ENCODE peak calls at places on chromosomes 7 and 10, in nine cellular contexts. G is prostate gland, L is adrenal gland, C is esophagus muscularis mucosa, V is stomach, W is IMR-90, J is right lobe of liver, K is vagina, U is HCT116. H is an unnamed sample.

GRCh38 chr7:149854611-149855367 is 16.6 kb downstream of the ZNF862 start:
- DNase-seq in L (peak), K (no peak), G (peak), J (peak), W (peak), U (peak), C (no peak), V (peak), H (peak)

GRCh38 chr7:7612519-7612918 is 28.0 kb upstream of the UMAD1 start:
- DNase-seq in K (no peak), G (no peak), C (no peak), V (no peak), J (no peak), W (no peak), U (no peak), L (no peak), H (no peak)

GRCh38 chr7:22351878-22352277 is 5.1 kb downstream of the RAPGEF5 start:
- DNase-seq in G (no peak), C (no peak), W (no peak), U (no peak), J (no peak), K (no peak), V (no peak), L (no peak), H (no peak)

GRCh38 chr10:84194424-84195043 is at the start of gene CDHR1:
- DNase-seq in U (no peak), C (no peak), K (no peak), W (no peak), V (no peak), G (no peak), L (peak), J (no peak), H (no peak)

GRCh38 chr7:23043441-23043840 is 29.5 kb upstream of the HYCC1 start:
- DNase-seq in W (no peak), U (no peak), K (no peak), J (no peak), V (no peak), G (no peak), C (no peak), L (no peak), H (no peak)

GRCh38 chr10:81179805-81180452 is 642.2 kb downstream of the SH2D4B start:
- DNase-seq in K (no peak), G (no peak), L (peak), V (no peak), J (no peak), U (no peak), C (no peak), W (peak), H (no peak)

GRCh38 chr7:25521236-25521635 is 292.9 kb upstream of the NPVF start:
- DNase-seq in V (no peak), J (no peak), U (no peak), C (no peak), W (no peak), G (no peak), K (no peak), L (no peak), H (no peak)

GRCh38 chr10:91924212-91925021 is 847 bp downstream of the BTAF1 start:
- DNase-seq in L (no peak), K (no peak), W (peak), G (no peak), J (no peak), V (no peak), C (no peak), U (no peak), H (no peak)

GRCh38 chr7:110075450-110075849 is 1015.5 kb upstream of the LRRN3 start:
- DNase-seq in J (no peak), L (no peak), C (no peak), V (no peak), U (no peak), K (no peak), W (no peak), G (no peak), H (no peak)

GRCh38 chr7:40199076-40199802 is 64.4 kb downstream of the SUGCT start:
- DNase-seq in W (peak), U (no peak), K (no peak), C (no peak), L (no peak), J (no peak), V (no peak), G (no peak), H (no peak)

GRCh38 chr10:47456096-47456485 is 27.8 kb downstream of the ANXA8 start:
- DNase-seq in W (no peak), J (no peak), U (no peak), V (no peak), L (no peak), G (no peak), K (no peak), C (peak), H (no peak)

GRCh38 chr7:11830582-11831382 is 1.2 kb downstream of the THSD7A start:
- DNase-seq in V (no peak), L (no peak), U (no peak), G (no peak), K (no peak), W (peak), J (peak), C (no peak), H (no peak)

GRCh38 chr7:84256481-84256880 is 61.9 kb upstream of the SEMA3A start:
- DNase-seq in G (no peak), K (no peak), J (no peak), C (no peak), V (no peak), U (no peak), L (no peak), W (peak), H (no peak)

GRCh38 chr7:116952640-116953371 is 495 bp upstream of the ST7 start:
- DNase-seq in C (no peak), L (no peak), J (peak), U (peak), V (peak), G (peak), W (peak), K (no peak), H (peak)

GRCh38 chr7:156036153-156036552 is 223.9 kb upstream of the SHH start:
- DNase-seq in V (no peak), J (no peak), W (no peak), K (no peak), C (no peak), U (no peak), G (no peak), L (no peak), H (no peak)

DNA sequence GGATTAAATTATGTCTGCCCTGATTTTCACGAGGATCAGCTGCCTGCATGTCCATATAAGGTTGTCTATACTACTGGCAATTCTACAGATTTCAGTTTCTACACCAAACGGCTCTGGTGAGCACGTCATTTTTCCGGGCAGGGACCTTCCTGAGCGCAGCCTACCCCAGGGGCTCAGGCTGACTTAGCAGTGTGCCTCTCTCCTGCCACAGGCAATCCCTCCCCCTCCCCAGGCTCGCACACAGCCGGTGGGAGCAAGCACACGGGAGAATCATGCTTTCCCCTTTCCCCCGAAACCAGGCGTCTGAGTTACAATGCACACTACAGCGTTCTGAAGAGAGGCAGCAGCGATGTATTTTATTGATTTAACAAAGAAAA is 1.7 kb downstream of the KLF6 start:
- DNase-seq in W (peak), L (peak), U (no peak), K (no peak), G (peak), C (peak), V (peak), J (peak), H (peak)
- TF ChIP-seq POLR2A in W (peak), L (peak), U (no peak), K (no peak), G (peak), C (peak), V (no peak), J (peak), H (no peak)

GRCh38 chr10:3891396-3891795 is 106.4 kb upstream of the KLF6 start:
- DNase-seq in J (no peak), C (no peak), V (no peak), K (no peak), L (no peak), U (no peak), W (no peak), G (no peak), H (no peak)

GRCh38 chr10:3893904-3894563 is 109.0 kb upstream of the KLF6 start:
- DNase-seq in C (no peak), U (no peak), W (peak), G (no peak), K (no peak), L (no peak), V (no peak), J (no peak), H (no peak)

GRCh38 chr10:3895045-3895609 is 110.1 kb upstream of the KLF6 start:
- DNase-seq in W (peak), G (no peak), J (no peak), L (no peak), V (no peak), C (no peak), K (no peak), U (no peak), H (no peak)

GRCh38 chr10:3892440-3893101 is 107.6 kb upstream of the KLF6 start:
- DNase-seq in J (no peak), C (no peak), K (no peak), L (no peak), W (no peak), V (no peak), G (no peak), U (no peak), H (no peak)

GRCh38 chr10:3893102-3893473 is 108.1 kb upstream of the KLF6 start:
- DNase-seq in G (no peak), C (no peak), J (no peak), V (no peak), K (no peak), U (no peak), W (no peak), L (no peak), H (no peak)
- H3K27ac ChIP-seq in G (no peak), C (no peak), J (no peak), V (peak), K (no peak), U (no peak), W (no peak), L (no peak), H (peak)

DNA sequence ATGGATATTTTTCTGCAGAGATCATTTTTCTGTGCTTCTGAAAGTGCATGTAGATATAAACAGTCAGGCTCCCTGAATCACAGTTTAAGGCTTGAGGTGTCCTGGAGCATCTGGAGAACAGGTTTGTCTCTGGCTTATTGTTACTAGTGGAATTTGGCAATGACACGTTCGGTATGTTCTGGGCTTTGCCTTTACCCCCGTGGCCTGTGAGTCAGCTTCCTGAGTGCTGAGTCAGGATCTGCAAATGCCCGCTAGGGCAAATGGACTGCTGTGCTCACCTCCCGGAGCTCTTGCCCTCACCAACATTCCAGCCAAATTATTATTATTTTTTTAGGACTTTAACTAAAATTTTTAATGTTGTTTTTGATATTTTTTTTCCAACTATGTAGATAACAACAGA is 192.5 kb upstream of the PRSS1 start:
- DNase-seq in L (peak), C (no peak), K (no peak), V (peak), W (peak), J (peak), G (peak), U (peak), H (peak)
- TF ChIP-seq CTCF in L (peak), C (no peak), K (no peak), V (no peak), W (peak), J (peak), G (no peak), U (peak), H (no peak)

DNA sequence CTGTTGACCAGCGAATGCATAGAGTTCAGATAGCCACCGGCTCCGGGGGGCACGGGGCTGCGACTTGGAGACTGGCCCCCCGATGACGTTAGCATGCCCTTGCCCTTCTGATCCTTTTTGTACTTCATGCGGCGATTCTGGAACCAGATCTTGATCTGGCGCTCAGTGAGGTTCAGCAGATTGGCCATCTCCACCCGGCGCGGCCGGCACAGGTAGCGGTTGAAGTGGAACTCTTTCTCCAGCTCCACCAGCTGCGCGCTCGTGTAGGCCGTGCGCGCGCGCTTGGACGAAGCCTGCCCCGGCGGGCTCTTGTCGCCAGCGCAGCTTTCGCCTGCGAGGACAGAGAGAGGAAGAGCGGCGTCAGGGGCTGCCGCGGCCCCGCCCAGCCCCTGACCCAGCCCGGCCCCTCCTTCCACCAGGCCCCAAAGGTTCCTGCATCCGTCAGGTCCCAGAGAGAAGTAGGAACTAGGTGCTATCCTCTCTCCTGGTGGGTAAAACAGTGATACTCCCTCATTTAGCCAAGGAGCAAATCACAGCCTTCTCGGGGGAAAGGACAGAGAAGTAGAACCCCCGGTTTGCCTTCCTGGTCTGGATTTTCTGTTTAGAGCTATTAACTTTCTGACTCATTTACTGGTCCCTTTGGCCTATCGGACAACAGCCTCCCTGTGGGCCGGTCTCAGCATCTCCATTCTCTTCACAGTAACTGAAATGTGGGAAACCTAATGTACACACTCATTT is 6.1 kb upstream of the HOXA2 start:
- DNase-seq in W (peak), K (no peak), L (no peak), C (no peak), V (no peak), G (no peak), U (no peak), J (no peak), H (no peak)
- TF ChIP-seq POLR2A in W (peak), K (no peak), L (no peak), C (peak), V (no peak), G (no peak), U (no peak), J (peak), H (no peak)